ENCODE peak calls at places on chromosomes 2 and 18, in ten cellular contexts. One of them, this sample, is unnamed.
A peak's percentile ranks its signal among the peaks of the same experiment; 100 is the strongest.

GRCh38 chr2:236833501-236834186 is 252.0 kb upstream of the COPS8 start:
- DNase-seq in heart left ventricle: no peak
- DNase-seq in keratinocyte: no peak
- DNase-seq in stomach: no peak
- DNase-seq in HCT116: no peak
- DNase-seq in psoas muscle: no peak
- DNase-seq in lower lobe of right lung: no peak
- DNase-seq in small intestine: no peak
- DNase-seq in Peyer's patch: no peak
- DNase-seq in uterus: no peak
- DNase-seq in this sample: no peak

GRCh38 chr2:10326707-10327594 is 24.2 kb downstream of the HPCAL1 start:
- DNase-seq in heart left ventricle: peak; percentile 75
- DNase-seq in keratinocyte: no peak
- DNase-seq in stomach: no peak
- DNase-seq in HCT116: no peak
- DNase-seq in psoas muscle: peak; percentile 46
- DNase-seq in lower lobe of right lung: no peak
- DNase-seq in small intestine: no peak
- DNase-seq in Peyer's patch: no peak
- DNase-seq in uterus: no peak
- DNase-seq in this sample: no peak

GRCh38 chr2:163345795-163346573 is 389.8 kb downstream of the FIGN start:
- DNase-seq in heart left ventricle: no peak
- DNase-seq in keratinocyte: no peak
- DNase-seq in stomach: no peak
- DNase-seq in HCT116: peak; percentile 55
- DNase-seq in psoas muscle: no peak
- DNase-seq in lower lobe of right lung: no peak
- DNase-seq in small intestine: peak; percentile 70
- DNase-seq in Peyer's patch: no peak
- DNase-seq in uterus: no peak
- DNase-seq in this sample: no peak

GRCh38 chr2:206164261-206164862 is 4.7 kb downstream of the EEF1B2 start:
- DNase-seq in heart left ventricle: no peak
- DNase-seq in keratinocyte: no peak
- DNase-seq in stomach: no peak
- DNase-seq in HCT116: no peak
- DNase-seq in psoas muscle: no peak
- DNase-seq in lower lobe of right lung: no peak
- DNase-seq in small intestine: peak; percentile 32
- DNase-seq in Peyer's patch: peak; percentile 63
- DNase-seq in uterus: no peak
- DNase-seq in this sample: peak; percentile 28

GRCh38 chr18:36579311-36579710 is 249.5 kb downstream of the TPGS2 start:
- DNase-seq in heart left ventricle: no peak
- DNase-seq in keratinocyte: no peak
- DNase-seq in stomach: no peak
- DNase-seq in HCT116: no peak
- DNase-seq in psoas muscle: no peak
- DNase-seq in lower lobe of right lung: no peak
- DNase-seq in small intestine: no peak
- DNase-seq in Peyer's patch: no peak
- DNase-seq in uterus: no peak
- DNase-seq in this sample: no peak

GRCh38 chr2:24843461-24843860 is 50.2 kb downstream of the CENPO start:
- DNase-seq in heart left ventricle: no peak
- DNase-seq in keratinocyte: no peak
- DNase-seq in stomach: no peak
- DNase-seq in HCT116: no peak
- DNase-seq in psoas muscle: no peak
- DNase-seq in lower lobe of right lung: no peak
- DNase-seq in small intestine: no peak
- DNase-seq in Peyer's patch: no peak
- DNase-seq in uterus: no peak
- DNase-seq in this sample: no peak

GRCh38 chr18:2402084-2402483 is 169.2 kb downstream of the METTL4 start:
- DNase-seq in heart left ventricle: no peak
- DNase-seq in keratinocyte: no peak
- DNase-seq in stomach: no peak
- DNase-seq in HCT116: no peak
- DNase-seq in psoas muscle: no peak
- DNase-seq in lower lobe of right lung: no peak
- DNase-seq in small intestine: no peak
- DNase-seq in Peyer's patch: no peak
- DNase-seq in uterus: no peak
- DNase-seq in this sample: no peak

GRCh38 chr2:97995026-97995733 is 568 bp downstream of the TMEM131 start:
- DNase-seq in heart left ventricle: peak; percentile 53
- DNase-seq in keratinocyte: no peak
- DNase-seq in stomach: peak; percentile 52
- DNase-seq in HCT116: no peak
- DNase-seq in psoas muscle: peak; percentile 57
- DNase-seq in lower lobe of right lung: peak; percentile 72
- DNase-seq in small intestine: peak; percentile 61
- DNase-seq in Peyer's patch: peak; percentile 83
- DNase-seq in uterus: peak; percentile 36
- DNase-seq in this sample: peak; percentile 72

GRCh38 chr2:236177604-236177966 is 9.4 kb upstream of the GBX2 start:
- DNase-seq in heart left ventricle: peak; percentile 59
- DNase-seq in keratinocyte: no peak
- DNase-seq in stomach: no peak
- DNase-seq in HCT116: peak; percentile 70
- DNase-seq in psoas muscle: peak; percentile 66
- DNase-seq in lower lobe of right lung: no peak
- DNase-seq in small intestine: peak; percentile 19
- DNase-seq in Peyer's patch: no peak
- DNase-seq in uterus: no peak
- DNase-seq in this sample: no peak

GRCh38 chr2:117406443-117406842 is 408.0 kb upstream of the DDX18 start:
- DNase-seq in heart left ventricle: no peak
- DNase-seq in keratinocyte: no peak
- DNase-seq in stomach: no peak
- DNase-seq in HCT116: no peak
- DNase-seq in psoas muscle: no peak
- DNase-seq in lower lobe of right lung: no peak
- DNase-seq in small intestine: no peak
- DNase-seq in Peyer's patch: no peak
- DNase-seq in uterus: no peak
- DNase-seq in this sample: no peak

GRCh38 chr2:54597153-54597827 is 126.2 kb upstream of the EML6 start:
- DNase-seq in heart left ventricle: peak; percentile 74
- DNase-seq in keratinocyte: no peak
- DNase-seq in stomach: peak; percentile 67
- DNase-seq in HCT116: no peak
- DNase-seq in psoas muscle: peak; percentile 52
- DNase-seq in lower lobe of right lung: no peak
- DNase-seq in small intestine: peak; percentile 37
- DNase-seq in Peyer's patch: peak; percentile 64
- DNase-seq in uterus: peak; percentile 82
- DNase-seq in this sample: no peak

GRCh38 chr2:190881480-190882326 is 1.1 kb downstream of the GLS start:
- DNase-seq in heart left ventricle: peak; percentile 71
- DNase-seq in keratinocyte: no peak
- DNase-seq in stomach: peak; percentile 59
- DNase-seq in HCT116: peak; percentile 73
- DNase-seq in psoas muscle: peak; percentile 67
- DNase-seq in lower lobe of right lung: peak; percentile 83
- DNase-seq in small intestine: peak; percentile 77
- DNase-seq in Peyer's patch: peak; percentile 87
- DNase-seq in uterus: peak; percentile 54
- DNase-seq in this sample: peak; percentile 91

GRCh38 chr2:20611077-20611843 is 39.6 kb downstream of the HS1BP3 start:
- DNase-seq in heart left ventricle: peak; percentile 86
- DNase-seq in keratinocyte: no peak
- DNase-seq in stomach: peak; percentile 71
- DNase-seq in HCT116: no peak
- DNase-seq in psoas muscle: peak; percentile 66
- DNase-seq in lower lobe of right lung: peak; percentile 84
- DNase-seq in small intestine: peak; percentile 27
- DNase-seq in Peyer's patch: peak; percentile 72
- DNase-seq in uterus: peak; percentile 85
- DNase-seq in this sample: no peak

GRCh38 chr2:206368933-206369569 is 74.3 kb upstream of the ADAM23 start:
- DNase-seq in heart left ventricle: no peak
- DNase-seq in keratinocyte: no peak
- DNase-seq in stomach: no peak
- DNase-seq in HCT116: no peak
- DNase-seq in psoas muscle: no peak
- DNase-seq in lower lobe of right lung: no peak
- DNase-seq in small intestine: no peak
- DNase-seq in Peyer's patch: no peak
- DNase-seq in uterus: no peak
- DNase-seq in this sample: peak; percentile 4

GRCh38 chr2:108612514-108613183 is 78.4 kb downstream of the LIMS1 start:
- DNase-seq in heart left ventricle: no peak
- DNase-seq in keratinocyte: no peak
- DNase-seq in stomach: peak; percentile 52
- DNase-seq in HCT116: no peak
- DNase-seq in psoas muscle: no peak
- DNase-seq in lower lobe of right lung: peak; percentile 59
- DNase-seq in small intestine: peak; percentile 42
- DNase-seq in Peyer's patch: peak; percentile 84
- DNase-seq in uterus: no peak
- DNase-seq in this sample: peak; percentile 39
- H3K4me1 ChIP-seq in heart left ventricle: no peaks in the 10 kb centered on the region
- H3K4me1 ChIP-seq in keratinocyte: peaks cover 57% of the 10 kb centered on the region
- H3K4me1 ChIP-seq in stomach: peaks cover 89% of the 10 kb centered on the region
- H3K4me1 ChIP-seq in HCT116: peaks cover 13% of the 10 kb centered on the region
- H3K4me1 ChIP-seq in psoas muscle: peaks cover 30% of the 10 kb centered on the region
- H3K4me1 ChIP-seq in lower lobe of right lung: peaks cover 75% of the 10 kb centered on the region
- H3K4me1 ChIP-seq in small intestine: no peaks in the 10 kb centered on the region
- H3K4me1 ChIP-seq in Peyer's patch: no peaks in the 10 kb centered on the region
- H3K4me1 ChIP-seq in uterus: peaks cover 12% of the 10 kb centered on the region
- H3K4me1 ChIP-seq in this sample: peaks cover 90% of the 10 kb centered on the region

GRCh38 chr2:226603606-226604005 is 196.0 kb downstream of the IRS1 start:
- DNase-seq in heart left ventricle: no peak
- DNase-seq in keratinocyte: no peak
- DNase-seq in stomach: no peak
- DNase-seq in HCT116: no peak
- DNase-seq in psoas muscle: no peak
- DNase-seq in lower lobe of right lung: no peak
- DNase-seq in small intestine: no peak
- DNase-seq in Peyer's patch: no peak
- DNase-seq in uterus: no peak
- DNase-seq in this sample: no peak
- H3K36me3 ChIP-seq in heart left ventricle: no peaks in the 10 kb centered on the region
- H3K36me3 ChIP-seq in keratinocyte: no peaks in the 10 kb centered on the region
- H3K36me3 ChIP-seq in stomach: no peaks in the 10 kb centered on the region
- H3K36me3 ChIP-seq in HCT116: peaks cover 22% of the 10 kb centered on the region
- H3K36me3 ChIP-seq in psoas muscle: no peaks in the 10 kb centered on the region
- H3K36me3 ChIP-seq in lower lobe of right lung: no peaks in the 10 kb centered on the region
- H3K36me3 ChIP-seq in small intestine: no peaks in the 10 kb centered on the region
- H3K36me3 ChIP-seq in Peyer's patch: no peaks in the 10 kb centered on the region
- H3K36me3 ChIP-seq in uterus: no peaks in the 10 kb centered on the region
- H3K36me3 ChIP-seq in this sample: no peaks in the 10 kb centered on the region

DNA sequence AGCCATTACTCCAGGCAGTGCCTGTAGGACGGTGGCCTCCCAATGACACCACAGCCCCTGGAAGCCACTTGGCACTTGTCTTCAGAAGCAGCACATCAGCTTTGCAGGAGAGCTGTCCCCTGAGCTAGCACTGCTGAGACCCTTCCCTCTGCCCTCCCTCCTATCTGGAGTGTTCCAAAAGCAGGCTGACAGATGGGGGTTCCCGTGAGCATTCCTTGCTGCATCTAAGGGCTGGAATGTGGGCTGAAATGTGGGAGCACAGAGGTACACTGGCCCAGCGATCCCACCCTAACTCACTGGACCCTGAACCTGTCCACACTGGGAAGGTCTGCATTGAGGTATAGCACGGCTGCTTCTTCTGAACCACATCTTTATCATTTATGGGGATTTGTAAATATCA is 230.1 kb downstream of the ANAPC1 start:
- DNase-seq in heart left ventricle: no peak
- DNase-seq in keratinocyte: no peak
- DNase-seq in stomach: no peak
- DNase-seq in HCT116: no peak
- DNase-seq in psoas muscle: no peak
- DNase-seq in lower lobe of right lung: no peak
- DNase-seq in small intestine: no peak
- DNase-seq in Peyer's patch: no peak
- DNase-seq in uterus: no peak
- DNase-seq in this sample: no peak
- H3K4me3 ChIP-seq in heart left ventricle: no peak overlapping the region
- H3K4me3 ChIP-seq in keratinocyte: no peak overlapping the region
- H3K4me3 ChIP-seq in stomach: no peak overlapping the region
- H3K4me3 ChIP-seq in HCT116: no peak overlapping the region
- H3K4me3 ChIP-seq in psoas muscle: no peak overlapping the region
- H3K4me3 ChIP-seq in lower lobe of right lung: no peak overlapping the region
- H3K4me3 ChIP-seq in small intestine: no peak overlapping the region
- H3K4me3 ChIP-seq in Peyer's patch: no peak overlapping the region
- H3K4me3 ChIP-seq in uterus: no peak overlapping the region
- H3K4me3 ChIP-seq in this sample: no peak overlapping the region

GRCh38 chr2:12046641-12047040 is 300.2 kb downstream of the LPIN1 start:
- DNase-seq in heart left ventricle: no peak
- DNase-seq in keratinocyte: no peak
- DNase-seq in stomach: no peak
- DNase-seq in HCT116: no peak
- DNase-seq in psoas muscle: no peak
- DNase-seq in lower lobe of right lung: no peak
- DNase-seq in small intestine: no peak
- DNase-seq in Peyer's patch: no peak
- DNase-seq in uterus: no peak
- DNase-seq in this sample: no peak
- H3K4me1 ChIP-seq in heart left ventricle: no peaks in the 10 kb centered on the region
- H3K4me1 ChIP-seq in keratinocyte: peaks cover 5% of the 10 kb centered on the region
- H3K4me1 ChIP-seq in stomach: no peaks in the 10 kb centered on the region
- H3K4me1 ChIP-seq in HCT116: no peaks in the 10 kb centered on the region
- H3K4me1 ChIP-seq in psoas muscle: no peaks in the 10 kb centered on the region
- H3K4me1 ChIP-seq in lower lobe of right lung: no peaks in the 10 kb centered on the region
- H3K4me1 ChIP-seq in small intestine: no peaks in the 10 kb centered on the region
- H3K4me1 ChIP-seq in Peyer's patch: no peaks in the 10 kb centered on the region
- H3K4me1 ChIP-seq in uterus: no peaks in the 10 kb centered on the region
- H3K4me1 ChIP-seq in this sample: peaks cover 5% of the 10 kb centered on the region

DNA sequence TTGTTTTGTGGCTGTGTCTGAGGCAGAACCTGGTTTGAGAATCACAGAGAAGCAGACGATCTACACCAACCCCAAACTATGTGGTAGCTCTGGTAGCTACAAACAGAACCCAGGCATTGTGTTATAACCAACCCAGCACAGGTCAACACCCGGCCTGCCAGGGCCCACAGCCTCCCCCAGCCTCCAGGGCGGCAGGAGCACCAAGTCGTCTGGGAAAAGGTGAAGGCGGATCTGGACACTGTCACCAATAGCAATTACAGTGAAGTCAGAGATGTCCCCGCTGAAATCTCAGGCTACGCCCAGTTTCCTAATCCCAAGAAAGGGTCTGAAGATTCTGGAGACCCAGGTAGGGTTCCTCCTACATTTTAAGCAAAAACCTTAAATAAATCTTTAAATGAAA is 3.6 kb downstream of the HJURP start:
- DNase-seq in heart left ventricle: no peak
- DNase-seq in keratinocyte: no peak
- DNase-seq in stomach: no peak
- DNase-seq in HCT116: no peak
- DNase-seq in psoas muscle: no peak
- DNase-seq in lower lobe of right lung: no peak
- DNase-seq in small intestine: no peak
- DNase-seq in Peyer's patch: no peak
- DNase-seq in uterus: no peak
- DNase-seq in this sample: no peak
- H3K36me3 ChIP-seq in heart left ventricle: no peaks in the 10 kb centered on the region
- H3K36me3 ChIP-seq in keratinocyte: peaks cover 39% of the 10 kb centered on the region
- H3K36me3 ChIP-seq in stomach: peaks cover 11% of the 10 kb centered on the region
- H3K36me3 ChIP-seq in HCT116: peaks cover 78% of the 10 kb centered on the region
- H3K36me3 ChIP-seq in psoas muscle: no peaks in the 10 kb centered on the region
- H3K36me3 ChIP-seq in lower lobe of right lung: no peaks in the 10 kb centered on the region
- H3K36me3 ChIP-seq in small intestine: no peaks in the 10 kb centered on the region
- H3K36me3 ChIP-seq in Peyer's patch: no peaks in the 10 kb centered on the region
- H3K36me3 ChIP-seq in uterus: no peaks in the 10 kb centered on the region
- H3K36me3 ChIP-seq in this sample: no peaks in the 10 kb centered on the region